ENCODE peak calls at places on chromosome 18, in seven cellular contexts. Z is GM12878, P is HepG2, G is HCT116, J is SK-N-SH, L is K562, B is H1. Y is an unnamed sample.

GRCh38 chr18:35289293-35290069 is 548 bp downstream of the ZSCAN30 start:
- DNase-seq in Z (no peak), P (peak), G (no peak), J (peak), L (peak), B (no peak), Y (no peak)

GRCh38 chr18:79866889-79867574 is 69.3 kb downstream of the KCNG2 start:
- DNase-seq in Z (no peak), P (no peak), G (no peak), J (no peak), L (no peak), B (no peak), Y (peak)

GRCh38 chr18:9861933-9862332 is 23.8 kb upstream of the TXNDC2 start:
- DNase-seq in Z (peak), P (no peak), G (no peak), J (no peak), L (no peak), B (no peak), Y (no peak)

GRCh38 chr18:3479978-3480377 is 30.0 kb downstream of the TGIF1 start:
- DNase-seq in Z (no peak), P (no peak), G (no peak), J (no peak), L (no peak), B (no peak), Y (no peak)

GRCh38 chr18:79677221-79677620 is 2.4 kb upstream of the CTDP1 start:
- DNase-seq in Z (no peak), P (no peak), G (no peak), J (no peak), L (peak), B (no peak), Y (no peak)

GRCh38 chr18:23583071-23583865 is 3.0 kb downstream of the NPC1 start:
- DNase-seq in Z (no peak), P (peak), G (no peak), J (no peak), L (no peak), B (no peak), Y (no peak)

GRCh38 chr18:7749510-7749981 is 182.4 kb downstream of the PTPRM start:
- DNase-seq in Z (no peak), P (peak), G (no peak), J (no peak), L (no peak), B (no peak), Y (no peak)

GRCh38 chr18:64806232-64806631 is 657.3 kb upstream of the LINC00305 start:
- DNase-seq in Z (no peak), P (no peak), G (no peak), J (no peak), L (no peak), B (no peak), Y (no peak)

GRCh38 chr18:47109720-47110119 is 40.6 kb downstream of the HDHD2 start:
- DNase-seq in Z (no peak), P (no peak), G (no peak), J (no peak), L (no peak), B (no peak), Y (no peak)

GRCh38 chr18:47115205-47115604 is 35.1 kb downstream of the HDHD2 start:
- DNase-seq in Z (no peak), P (no peak), G (no peak), J (no peak), L (no peak), B (no peak), Y (no peak)

GRCh38 chr18:47109049-47109448 is 41.3 kb downstream of the HDHD2 start:
- DNase-seq in Z (no peak), P (no peak), G (no peak), J (peak), L (no peak), B (no peak), Y (no peak)

GRCh38 chr18:47110875-47111274 is 39.4 kb downstream of the HDHD2 start:
- DNase-seq in Z (no peak), P (no peak), G (no peak), J (no peak), L (no peak), B (no peak), Y (no peak)

DNA sequence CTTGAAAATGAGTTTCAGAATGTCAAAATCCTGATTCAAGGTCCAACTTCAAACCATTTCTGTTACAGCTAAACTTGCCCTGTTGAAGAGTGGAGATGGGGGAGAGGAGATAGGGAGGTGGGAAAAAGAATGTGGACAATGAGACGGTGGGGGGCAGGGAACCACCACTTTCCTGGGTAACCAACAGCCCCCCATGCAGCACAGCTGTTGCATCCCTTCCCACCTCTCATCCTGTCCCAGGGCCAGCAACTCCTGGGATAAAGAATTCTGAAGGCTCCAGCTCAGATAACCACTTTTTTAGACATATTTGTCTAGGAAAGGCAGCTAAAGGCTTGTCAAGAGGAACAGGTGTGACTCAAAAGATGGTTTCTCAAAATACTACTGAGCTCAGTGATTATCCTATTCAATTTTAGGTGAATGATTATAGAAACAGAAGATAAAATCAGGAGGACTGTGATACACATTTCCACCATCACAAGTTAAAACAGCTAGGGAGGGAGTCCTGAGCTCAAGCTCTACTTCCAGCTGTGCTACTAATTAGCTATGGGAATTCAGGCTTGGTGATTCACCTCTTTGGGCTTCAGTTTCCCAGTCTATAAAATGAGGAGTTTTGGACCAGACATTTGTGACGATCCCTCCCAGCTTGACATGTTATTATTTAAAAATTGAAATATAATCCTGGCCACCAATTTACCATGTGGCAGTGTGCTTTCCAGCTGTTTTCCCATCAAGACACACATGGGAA is 36.3 kb downstream of the HDHD2 start:
- DNase-seq in Z (no peak), P (no peak), G (no peak), J (no peak), L (no peak), B (no peak), Y (no peak)
- TF ChIP-seq JUND in Z (no peak), P (no peak), G (no peak), J (no peak), L (no peak), B (peak), Y (no peak)

DNA sequence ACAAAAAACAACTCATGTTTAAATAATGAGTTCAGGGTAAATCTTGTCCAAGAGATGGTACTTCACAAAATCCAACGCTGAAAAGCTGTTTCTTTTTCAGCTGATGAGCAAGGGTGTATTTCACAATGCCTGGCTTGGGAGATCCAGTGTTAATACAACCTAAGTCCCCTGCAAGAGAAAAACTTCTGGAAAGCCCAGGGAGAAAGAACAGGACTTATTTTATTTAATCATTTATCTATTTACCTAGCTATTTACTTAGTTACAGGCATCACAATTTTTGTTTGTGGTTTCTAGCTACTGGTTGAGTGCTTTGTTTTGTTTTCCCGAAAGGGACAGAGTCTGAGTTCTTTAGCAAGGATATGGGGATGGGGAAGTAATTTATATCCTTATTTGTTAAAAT is 598.2 kb upstream of the SYT4 start:
- DNase-seq in Z (no peak), P (no peak), G (no peak), J (no peak), L (no peak), B (no peak), Y (peak)
- TF ChIP-seq JUND in Z (no peak), P (no peak), G (no peak), J (no peak), L (no peak), B (no peak), Y (no peak)

GRCh38 chr18:40346146-40346545 is 1608.9 kb upstream of the PIK3C3 start:
- DNase-seq in Z (no peak), P (no peak), G (no peak), J (no peak), L (no peak), B (no peak), Y (no peak)
- TF ChIP-seq JUND in Z (no peak), P (no peak), G (no peak), J (no peak), L (no peak), B (no peak), Y (no peak)

DNA sequence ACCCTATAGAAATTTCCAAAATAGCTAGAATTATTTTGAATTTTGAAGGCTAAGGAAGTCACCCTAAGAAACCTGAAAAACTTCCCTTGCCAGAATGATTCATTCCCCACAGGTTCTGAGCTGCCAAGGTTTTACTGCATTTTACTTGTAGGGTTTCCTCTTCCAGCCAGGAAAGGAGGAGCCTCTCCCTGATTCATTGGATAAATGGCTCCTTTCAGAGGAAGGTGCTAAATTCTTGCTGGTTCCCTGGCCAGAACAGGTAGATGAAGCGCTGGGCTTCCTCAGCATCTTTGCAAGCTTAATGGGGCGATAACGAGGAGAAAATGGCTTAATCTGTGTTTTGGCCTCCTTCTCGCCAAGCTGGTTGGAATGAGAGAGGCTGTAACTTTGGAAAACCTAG is 279.6 kb upstream of the SLC14A2 start:
- DNase-seq in Z (no peak), P (no peak), G (no peak), J (no peak), L (no peak), B (no peak), Y (no peak)
- TF ChIP-seq JUND in Z (no peak), P (no peak), G (no peak), J (no peak), L (no peak), B (no peak), Y (no peak)

DNA sequence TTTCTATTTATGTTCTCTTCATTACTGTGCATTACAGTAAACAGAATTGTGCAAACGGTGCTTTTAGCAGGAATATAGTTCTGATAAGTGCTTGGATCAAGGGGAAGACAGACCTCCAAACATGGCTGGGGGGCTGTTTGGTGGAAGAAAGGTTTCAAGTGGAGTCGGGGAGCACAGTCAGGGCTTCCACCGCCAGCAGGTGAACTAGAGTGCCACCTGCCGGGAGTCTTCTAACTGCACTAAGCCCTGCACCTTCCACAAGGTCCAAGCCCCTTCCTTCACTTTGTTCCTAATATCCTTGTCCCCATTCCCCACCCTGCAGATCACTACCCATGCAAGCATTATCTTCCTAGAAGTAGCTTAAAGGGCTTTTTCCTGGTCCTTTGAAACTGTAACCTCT is 11.1 kb downstream of the ONECUT2 start:
- DNase-seq in Z (no peak), P (peak), G (no peak), J (no peak), L (peak), B (no peak), Y (no peak)
- TF ChIP-seq JUND in Z (no peak), P (no peak), G (no peak), J (no peak), L (no peak), B (no peak), Y (no peak)

Y was measured in T47D.